ENCODE peak calls at places on chromosomes 5 and 9, in eight cellular contexts. One of them, this sample, is unnamed.

GRCh38 chr9:121261107-121261460 is 6.9 kb upstream of the GSN start:
- DNase-seq in fibroblast of the aortic adventitia: peak; percentile 27
- DNase-seq in HCT116: no peak
- DNase-seq in HuH-7: no peak
- DNase-seq in stimulated activated CD4-positive, alpha-beta T cell treated with anti-CD3 and anti-CD28 coated beads, Interleukin-4, amount 100 ng/mL, for 4 hours: no peak
- DNase-seq in M059J: peak; percentile 69
- DNase-seq in fibroblast of villous mesenchyme: no peak
- DNase-seq in tibial nerve: no peak
- DNase-seq in this sample: no peak

GRCh38 chr5:10540036-10540544 is 23.8 kb upstream of the ANKRD33B start:
- DNase-seq in fibroblast of the aortic adventitia: no peak
- DNase-seq in HCT116: no peak
- DNase-seq in HuH-7: no peak
- DNase-seq in stimulated activated CD4-positive, alpha-beta T cell treated with anti-CD3 and anti-CD28 coated beads, Interleukin-4, amount 100 ng/mL, for 4 hours: no peak
- DNase-seq in M059J: no peak
- DNase-seq in fibroblast of villous mesenchyme: no peak
- DNase-seq in tibial nerve: no peak
- DNase-seq in this sample: no peak

GRCh38 chr9:12703996-12704395 is 10.8 kb downstream of the TYRP1 start:
- DNase-seq in fibroblast of the aortic adventitia: no peak
- DNase-seq in HCT116: no peak
- DNase-seq in HuH-7: no peak
- DNase-seq in stimulated activated CD4-positive, alpha-beta T cell treated with anti-CD3 and anti-CD28 coated beads, Interleukin-4, amount 100 ng/mL, for 4 hours: no peak
- DNase-seq in M059J: no peak
- DNase-seq in fibroblast of villous mesenchyme: no peak
- DNase-seq in tibial nerve: no peak
- DNase-seq in this sample: no peak

GRCh38 chr5:8905021-8905420 is 640.9 kb downstream of the SEMA5A start:
- DNase-seq in fibroblast of the aortic adventitia: peak; percentile 91
- DNase-seq in HCT116: no peak
- DNase-seq in HuH-7: no peak
- DNase-seq in stimulated activated CD4-positive, alpha-beta T cell treated with anti-CD3 and anti-CD28 coated beads, Interleukin-4, amount 100 ng/mL, for 4 hours: no peak
- DNase-seq in M059J: peak; percentile 89
- DNase-seq in fibroblast of villous mesenchyme: peak; percentile 77
- DNase-seq in tibial nerve: no peak
- DNase-seq in this sample: no peak

GRCh38 chr5:93039888-93040287 is 541.1 kb downstream of the NR2F1-AS1 start:
- DNase-seq in fibroblast of the aortic adventitia: no peak
- DNase-seq in HCT116: no peak
- DNase-seq in HuH-7: no peak
- DNase-seq in stimulated activated CD4-positive, alpha-beta T cell treated with anti-CD3 and anti-CD28 coated beads, Interleukin-4, amount 100 ng/mL, for 4 hours: no peak
- DNase-seq in M059J: no peak
- DNase-seq in fibroblast of villous mesenchyme: no peak
- DNase-seq in tibial nerve: no peak
- DNase-seq in this sample: no peak

GRCh38 chr5:173230741-173231380 is 4.1 kb downstream of the NKX2-5 start:
- DNase-seq in fibroblast of the aortic adventitia: no peak
- DNase-seq in HCT116: no peak
- DNase-seq in HuH-7: no peak
- DNase-seq in stimulated activated CD4-positive, alpha-beta T cell treated with anti-CD3 and anti-CD28 coated beads, Interleukin-4, amount 100 ng/mL, for 4 hours: no peak
- DNase-seq in M059J: no peak
- DNase-seq in fibroblast of villous mesenchyme: no peak
- DNase-seq in tibial nerve: no peak
- DNase-seq in this sample: no peak

GRCh38 chr9:134179918-134180785 is 15.8 kb upstream of the RNU6ATAC start:
- DNase-seq in fibroblast of the aortic adventitia: no peak
- DNase-seq in HCT116: no peak
- DNase-seq in HuH-7: no peak
- DNase-seq in stimulated activated CD4-positive, alpha-beta T cell treated with anti-CD3 and anti-CD28 coated beads, Interleukin-4, amount 100 ng/mL, for 4 hours: no peak
- DNase-seq in M059J: no peak
- DNase-seq in fibroblast of villous mesenchyme: no peak
- DNase-seq in tibial nerve: no peak
- DNase-seq in this sample: no peak

GRCh38 chr5:157303667-157304327 is 37.9 kb downstream of the CYFIP2 start:
- DNase-seq in fibroblast of the aortic adventitia: no peak
- DNase-seq in HCT116: no peak
- DNase-seq in HuH-7: peak; percentile 30
- DNase-seq in stimulated activated CD4-positive, alpha-beta T cell treated with anti-CD3 and anti-CD28 coated beads, Interleukin-4, amount 100 ng/mL, for 4 hours: peak; percentile 29
- DNase-seq in M059J: no peak
- DNase-seq in fibroblast of villous mesenchyme: no peak
- DNase-seq in tibial nerve: no peak
- DNase-seq in this sample: no peak

GRCh38 chr5:115289104-115289503 is 7.3 kb downstream of the CCDC112 start:
- DNase-seq in fibroblast of the aortic adventitia: no peak
- DNase-seq in HCT116: no peak
- DNase-seq in HuH-7: no peak
- DNase-seq in stimulated activated CD4-positive, alpha-beta T cell treated with anti-CD3 and anti-CD28 coated beads, Interleukin-4, amount 100 ng/mL, for 4 hours: no peak
- DNase-seq in M059J: no peak
- DNase-seq in fibroblast of villous mesenchyme: no peak
- DNase-seq in tibial nerve: no peak
- DNase-seq in this sample: no peak

This sample was measured in GOT3.